ENCODE peak calls at places on chromosomes 5 and 9, in five cellular contexts. O is right cardiac atrium; F is amygdala; Y is RPMI7951; G is stimulated activated CD8-positive, alpha-beta memory T cell treated with anti-CD3 and anti-CD28 coated beads, Interleukin-7, amount 100 ng/mL, for 24 hours. N is an unnamed sample.

GRCh38 chr9:34126207-34127034 is at the start of gene DCAF12:
- DNase-seq in O (peak; percentile 97), F (peak; percentile 92), Y (peak; percentile 86), G (peak; percentile 75), N (peak; percentile 97)

GRCh38 chr5:179731791-179732411 is 721 bp upstream of the MAML1 start:
- DNase-seq in O (peak; percentile 70), F (no peak), Y (peak; percentile 74), G (no peak), N (peak; percentile 84)

GRCh38 chr9:89497181-89497963 is 541 bp downstream of the SEMA4D start:
- DNase-seq in O (peak; percentile 66), F (no peak), Y (no peak), G (no peak), N (no peak)

GRCh38 chr5:146051678-146052077 is 53.7 kb downstream of the PLAC8L1 start:
- DNase-seq in O (no peak), F (no peak), Y (peak; percentile 35), G (no peak), N (no peak)

GRCh38 chr5:108046955-108047670 is 334.8 kb downstream of the FBXL17 start:
- DNase-seq in O (peak; percentile 47), F (no peak), Y (no peak), G (no peak), N (no peak)

GRCh38 chr9:81389569-81389993 is 299.8 kb downstream of the TLE1 start:
- DNase-seq in O (no peak), F (no peak), Y (peak; percentile 96), G (no peak), N (no peak)

GRCh38 chr5:150846651-150847333 is 471 bp downstream of the IRGM start:
- DNase-seq in O (peak; percentile 48), F (no peak), Y (peak; percentile 85), G (peak; percentile 30), N (no peak)

GRCh38 chr9:95023217-95024003 is 294.1 kb downstream of the FANCC start:
- DNase-seq in O (peak; percentile 62), F (no peak), Y (peak; percentile 77), G (no peak), N (no peak)

GRCh38 chr9:35729700-35730485 is 2.1 kb downstream of the TLN1 start:
- DNase-seq in O (peak; percentile 86), F (peak; percentile 18), Y (peak; percentile 89), G (no peak), N (no peak)

GRCh38 chr5:122403965-122404364 is 91.9 kb downstream of the SNCAIP start:
- DNase-seq in O (no peak), F (no peak), Y (no peak), G (no peak), N (no peak)

GRCh38 chr9:127347831-127348699 is 48.9 kb upstream of the SLC2A8 start:
- DNase-seq in O (no peak), F (no peak), Y (peak; percentile 53), G (no peak), N (no peak)

GRCh38 chr5:158458086-158458485 is 599.1 kb upstream of the CLINT1 start:
- DNase-seq in O (no peak), F (no peak), Y (no peak), G (no peak), N (no peak)

GRCh38 chr9:98974994-98975712 is 31.4 kb downstream of the COL15A1 start:
- DNase-seq in O (peak; percentile 94), F (peak; percentile 59), Y (peak; percentile 68), G (peak; percentile 66), N (peak; percentile 90)